ENCODE peak calls at places on chromosomes 4 and X, in four cellular contexts. P, M, Q and U are unnamed samples.

GRCh38 chrX:134601240-134601639 is 57.0 kb downstream of the PLAC1 start:
- DNase-seq in P (no peak), M (no peak), Q (no peak), U (no peak)

GRCh38 chr4:154760895-154761294 is 17.1 kb downstream of the LRAT start:
- DNase-seq in P (no peak), M (no peak), Q (no peak), U (no peak)

GRCh38 chr4:185933078-185933581 is 121.1 kb upstream of the SORBS2 start:
- DNase-seq in P (no peak), M (peak; percentile 44), Q (no peak), U (no peak)

GRCh38 chrX:9257718-9258117 is 207.1 kb upstream of the TBL1X start:
- DNase-seq in P (no peak), M (no peak), Q (no peak), U (no peak)

GRCh38 chrX:109987884-109988283 is 15.0 kb upstream of the TMEM164 start:
- DNase-seq in P (no peak), M (no peak), Q (no peak), U (no peak)

GRCh38 chr4:18106620-18107019 is 85.1 kb upstream of the LCORL start:
- DNase-seq in P (no peak), M (no peak), Q (no peak), U (no peak)

GRCh38 chr4:10002278-10002677 is 19.0 kb downstream of the SLC2A9 start:
- DNase-seq in P (no peak), M (no peak), Q (no peak), U (no peak)

GRCh38 chrX:101619336-101619735 is 1.5 kb upstream of the ARMCX6 start:
- DNase-seq in P (no peak), M (peak; percentile 35), Q (no peak), U (no peak)

GRCh38 chr4:11954093-11954492 is 525.4 kb upstream of the HS3ST1 start:
- DNase-seq in P (no peak), M (no peak), Q (no peak), U (no peak)

GRCh38 chr4:184103755-184104367 is 113.8 kb downstream of the ENPP6 start:
- DNase-seq in P (no peak), M (no peak), Q (no peak), U (no peak)

GRCh38 chr4:87216469-87216868 is 3.9 kb downstream of the KLHL8 start:
- DNase-seq in P (no peak), M (no peak), Q (no peak), U (no peak)

GRCh38 chr4:87224036-87224923 is 3.9 kb upstream of the KLHL8 start:
- DNase-seq in P (no peak), M (no peak), Q (no peak), U (no peak)

GRCh38 chr4:87220094-87220831 is at the start of gene KLHL8:
- DNase-seq in P (peak; percentile 90), M (peak; percentile 90), Q (peak; percentile 92), U (peak; percentile 94)

GRCh38 chr4:87219648-87220093 is 747 bp downstream of the KLHL8 start:
- DNase-seq in P (peak; percentile 76), M (peak; percentile 60), Q (peak; percentile 57), U (peak; percentile 76)
- TF ChIP-seq CTCF in P (peak; percentile 12), M (no peak), Q (peak; percentile 26), U (no peak)

GRCh38 chr4:6368096-6368495 is 98.4 kb downstream of the WFS1 start:
- DNase-seq in P (no peak), M (no peak), Q (peak; percentile 3), U (no peak)
- H3K27me3 ChIP-seq in P (peaks cover 28% of the 10 kb centered on the region), M (no peaks in the 10 kb centered on the region), Q (no peaks in the 10 kb centered on the region), U (peaks cover 17% of the 10 kb centered on the region)

GRCh38 chr4:156962551-156962974 is 9.0 kb downstream of the PDGFC start:
- DNase-seq in P (no peak), M (no peak), Q (no peak), U (no peak)
- H3K27ac ChIP-seq in P (no peak overlapping the region), M (no peak overlapping the region), Q (no peak overlapping the region), U (no peak overlapping the region)

DNA sequence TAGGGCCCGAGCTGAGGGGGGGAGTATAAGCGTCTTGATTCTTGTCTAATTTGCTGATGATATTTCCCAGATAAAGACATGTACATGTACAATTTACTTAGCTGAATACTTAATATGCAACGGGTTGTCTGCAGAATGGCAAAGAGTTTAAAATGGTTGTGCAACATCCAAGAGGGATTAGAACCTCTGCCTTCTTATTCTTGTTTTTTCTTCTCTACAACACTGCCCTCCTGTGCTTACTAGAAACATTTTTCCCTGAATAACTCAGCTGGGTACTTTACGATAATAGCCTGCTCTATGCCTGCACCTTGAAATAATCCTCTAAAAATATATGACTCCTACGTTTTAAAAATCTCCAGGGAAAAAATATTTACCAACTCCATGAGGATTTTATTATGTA is 41.8 kb downstream of the INTS12 start:
- DNase-seq in P (no peak), M (no peak), Q (no peak), U (no peak)
- TF ChIP-seq CTCF in P (peak; percentile 30), M (peak; percentile 27), Q (peak; percentile 28), U (peak; percentile 36)

DNA sequence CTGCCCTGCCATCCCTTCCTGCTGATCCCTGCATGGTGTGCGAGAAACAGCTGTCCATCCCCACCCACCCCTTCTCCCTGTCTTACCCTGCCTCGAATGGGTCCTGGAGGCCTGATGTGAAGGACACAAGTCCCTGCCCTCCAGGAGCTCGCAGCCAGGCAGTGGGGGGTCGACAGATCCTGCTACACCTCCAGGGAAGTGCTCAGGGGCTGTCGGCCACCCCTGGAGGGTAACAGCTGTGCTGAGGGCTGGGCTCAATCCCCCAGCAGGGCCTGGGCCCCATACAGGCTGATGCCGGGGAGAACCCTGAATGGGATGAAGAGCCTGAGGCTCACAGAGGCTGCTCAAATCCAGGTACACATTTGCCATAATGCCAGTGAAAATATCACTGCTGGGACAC is 17.6 kb downstream of the HMX1 start:
- DNase-seq in P (no peak), M (no peak), Q (peak; percentile 32), U (no peak)
- H3K27me3 ChIP-seq in P (peaks cover 86% of the 10 kb centered on the region), M (peaks cover 66% of the 10 kb centered on the region), Q (no peaks in the 10 kb centered on the region), U (peaks cover 80% of the 10 kb centered on the region)